ENCODE peak calls at places on chromosomes 3 and 15, in seven cellular contexts. One of them, this sample, is unnamed.

GRCh38 chr15:89799011-89799924 is 15.4 kb downstream of the ANPEP start:
- DNase-seq in psoas muscle: peak
- DNase-seq in GM23248: no peak
- DNase-seq in tibial nerve: no peak
- DNase-seq in A673: no peak
- DNase-seq in right lobe of liver: no peak
- DNase-seq in colonic mucosa: no peak
- DNase-seq in this sample: no peak

GRCh38 chr3:146072824-146073223 is 88.2 kb downstream of the PLOD2 start:
- DNase-seq in tibial nerve: no peak
- DNase-seq in GM23248: peak
- DNase-seq in colonic mucosa: no peak
- DNase-seq in right lobe of liver: no peak
- DNase-seq in psoas muscle: no peak
- DNase-seq in A673: no peak
- DNase-seq in this sample: no peak

GRCh38 chr15:31083394-31083790 is 18.1 kb downstream of the TRPM1 start:
- DNase-seq in A673: no peak
- DNase-seq in tibial nerve: no peak
- DNase-seq in psoas muscle: no peak
- DNase-seq in colonic mucosa: peak
- DNase-seq in right lobe of liver: no peak
- DNase-seq in GM23248: no peak
- DNase-seq in this sample: no peak

GRCh38 chr15:34820110-34820509 is 24.8 kb upstream of the ACTC1 start:
- DNase-seq in A673: no peak
- DNase-seq in right lobe of liver: no peak
- DNase-seq in GM23248: no peak
- DNase-seq in tibial nerve: no peak
- DNase-seq in colonic mucosa: no peak
- DNase-seq in psoas muscle: no peak
- DNase-seq in this sample: no peak

GRCh38 chr3:188077160-188077812 is 76.7 kb upstream of the LPP start:
- DNase-seq in right lobe of liver: no peak
- DNase-seq in tibial nerve: peak
- DNase-seq in psoas muscle: peak
- DNase-seq in A673: no peak
- DNase-seq in colonic mucosa: no peak
- DNase-seq in GM23248: no peak
- DNase-seq in this sample: no peak

GRCh38 chr3:86937306-86937791 is 53.6 kb downstream of the VGLL3 start:
- DNase-seq in A673: no peak
- DNase-seq in tibial nerve: no peak
- DNase-seq in colonic mucosa: no peak
- DNase-seq in psoas muscle: no peak
- DNase-seq in right lobe of liver: no peak
- DNase-seq in GM23248: peak
- DNase-seq in this sample: no peak

GRCh38 chr3:126076140-126076539 is 7.8 kb downstream of the SLC41A3 start:
- DNase-seq in psoas muscle: no peak
- DNase-seq in tibial nerve: no peak
- DNase-seq in GM23248: no peak
- DNase-seq in right lobe of liver: no peak
- DNase-seq in A673: no peak
- DNase-seq in colonic mucosa: no peak
- DNase-seq in this sample: no peak

GRCh38 chr3:64114651-64115050 is 91.4 kb upstream of the PSMD6 start:
- DNase-seq in GM23248: no peak
- DNase-seq in tibial nerve: no peak
- DNase-seq in colonic mucosa: no peak
- DNase-seq in right lobe of liver: no peak
- DNase-seq in psoas muscle: no peak
- DNase-seq in A673: no peak
- DNase-seq in this sample: no peak

DNA sequence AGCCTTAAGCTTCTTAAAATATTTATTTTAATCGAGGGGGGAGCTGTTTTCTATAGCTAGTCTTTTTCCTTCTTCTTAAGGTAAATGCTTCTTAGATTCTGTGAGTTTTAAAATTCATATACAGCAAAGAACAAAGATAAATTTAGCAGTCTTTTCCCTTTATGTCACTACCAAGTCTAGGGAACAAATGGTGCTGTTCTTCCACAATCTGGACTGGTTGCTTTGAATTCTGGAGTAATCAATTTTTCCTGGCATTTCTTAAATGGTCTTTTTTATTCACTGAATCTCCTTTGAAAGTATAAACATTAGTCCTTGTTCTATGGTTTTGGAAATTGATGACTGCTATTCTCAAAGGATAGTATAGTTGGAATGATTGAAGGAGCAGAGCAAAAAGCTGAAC is 82.8 kb downstream of the CHL1 start:
- DNase-seq in tibial nerve: no peak
- DNase-seq in psoas muscle: no peak
- DNase-seq in colonic mucosa: no peak
- DNase-seq in A673: no peak
- DNase-seq in right lobe of liver: no peak
- DNase-seq in GM23248: no peak
- DNase-seq in this sample: no peak
- H3K27ac ChIP-seq in tibial nerve: no peak
- H3K27ac ChIP-seq in psoas muscle: no peak
- H3K27ac ChIP-seq in colonic mucosa: no peak
- H3K27ac ChIP-seq in A673: no peak
- H3K27ac ChIP-seq in right lobe of liver: no peak
- H3K27ac ChIP-seq in GM23248: no peak
- H3K27ac ChIP-seq in this sample: no peak

DNA sequence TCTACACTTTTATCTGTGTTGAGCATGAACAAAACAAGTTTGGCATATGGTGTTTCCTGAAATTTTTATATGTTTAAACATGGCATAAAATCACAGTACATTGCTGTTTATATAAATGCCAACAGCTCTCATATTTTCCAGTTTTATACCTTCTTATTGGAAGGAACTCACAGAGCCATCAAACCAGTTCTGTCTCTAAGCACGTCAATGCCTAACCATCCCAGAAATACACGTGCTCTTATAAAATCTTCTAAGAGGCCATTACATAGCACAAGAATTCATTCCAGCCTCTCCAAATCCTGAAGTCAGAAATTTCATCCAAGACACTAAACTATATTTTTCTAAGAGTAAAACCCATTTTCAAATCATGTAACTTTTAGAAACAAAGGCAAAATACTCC is 20.8 kb downstream of the SLC9A9 start:
- DNase-seq in psoas muscle: no peak
- DNase-seq in GM23248: no peak
- DNase-seq in right lobe of liver: no peak
- DNase-seq in A673: no peak
- DNase-seq in colonic mucosa: no peak
- DNase-seq in tibial nerve: no peak
- DNase-seq in this sample: no peak
- H3K27ac ChIP-seq in psoas muscle: no peak
- H3K27ac ChIP-seq in GM23248: no peak
- H3K27ac ChIP-seq in right lobe of liver: no peak
- H3K27ac ChIP-seq in A673: no peak
- H3K27ac ChIP-seq in colonic mucosa: no peak
- H3K27ac ChIP-seq in tibial nerve: no peak
- H3K27ac ChIP-seq in this sample: no peak

GRCh38 chr15:72785452-72786243 is 2.1 kb upstream of the ADPGK start:
- DNase-seq in A673: no peak
- DNase-seq in right lobe of liver: no peak
- DNase-seq in GM23248: peak
- DNase-seq in tibial nerve: no peak
- DNase-seq in colonic mucosa: no peak
- DNase-seq in psoas muscle: peak
- DNase-seq in this sample: no peak
- H3K27ac ChIP-seq in A673: no peak
- H3K27ac ChIP-seq in right lobe of liver: no peak
- H3K27ac ChIP-seq in GM23248: peak
- H3K27ac ChIP-seq in tibial nerve: peak
- H3K27ac ChIP-seq in colonic mucosa: no peak
- H3K27ac ChIP-seq in psoas muscle: peak
- H3K27ac ChIP-seq in this sample: peak

GRCh38 chr3:99526927-99527326 is 111.5 kb upstream of the COL8A1 start:
- DNase-seq in psoas muscle: no peak
- DNase-seq in tibial nerve: no peak
- DNase-seq in colonic mucosa: no peak
- DNase-seq in GM23248: no peak
- DNase-seq in right lobe of liver: no peak
- DNase-seq in A673: no peak
- DNase-seq in this sample: no peak
- H3K27ac ChIP-seq in psoas muscle: no peak
- H3K27ac ChIP-seq in tibial nerve: no peak
- H3K27ac ChIP-seq in colonic mucosa: no peak
- H3K27ac ChIP-seq in GM23248: no peak
- H3K27ac ChIP-seq in right lobe of liver: no peak
- H3K27ac ChIP-seq in A673: no peak
- H3K27ac ChIP-seq in this sample: no peak

DNA sequence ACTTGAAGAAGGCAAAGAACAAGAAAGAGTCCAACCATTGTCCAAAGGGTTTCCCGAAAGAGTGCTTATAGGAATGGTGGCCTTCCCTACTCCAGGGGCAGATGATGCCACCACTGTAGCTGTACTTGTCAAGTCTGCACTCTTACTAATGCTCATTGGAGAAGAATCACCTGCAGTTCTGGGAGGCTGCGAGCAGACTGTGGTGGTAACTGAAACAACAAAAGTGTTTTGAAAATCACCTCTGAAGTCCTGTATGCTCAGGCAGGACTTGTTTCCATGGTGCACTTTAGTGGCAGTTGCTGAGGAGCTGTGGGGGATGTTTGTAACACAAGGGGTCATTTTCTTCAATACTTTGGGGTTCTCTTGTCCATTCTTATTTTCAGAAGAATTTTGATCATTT is 36.0 kb downstream of the USF3 start:
- DNase-seq in colonic mucosa: no peak
- DNase-seq in GM23248: no peak
- DNase-seq in tibial nerve: no peak
- DNase-seq in psoas muscle: no peak
- DNase-seq in right lobe of liver: no peak
- DNase-seq in A673: no peak
- DNase-seq in this sample: no peak
- H3K27ac ChIP-seq in colonic mucosa: no peak
- H3K27ac ChIP-seq in GM23248: no peak
- H3K27ac ChIP-seq in tibial nerve: no peak
- H3K27ac ChIP-seq in psoas muscle: peak
- H3K27ac ChIP-seq in right lobe of liver: peak
- H3K27ac ChIP-seq in A673: no peak
- H3K27ac ChIP-seq in this sample: no peak

GRCh38 chr15:63495343-63495742 is 9.1 kb upstream of the USP3 start:
- DNase-seq in A673: no peak
- DNase-seq in colonic mucosa: no peak
- DNase-seq in tibial nerve: no peak
- DNase-seq in GM23248: no peak
- DNase-seq in right lobe of liver: no peak
- DNase-seq in psoas muscle: no peak
- DNase-seq in this sample: no peak
- H3K27ac ChIP-seq in A673: no peak
- H3K27ac ChIP-seq in colonic mucosa: no peak
- H3K27ac ChIP-seq in tibial nerve: no peak
- H3K27ac ChIP-seq in GM23248: no peak
- H3K27ac ChIP-seq in right lobe of liver: no peak
- H3K27ac ChIP-seq in psoas muscle: no peak
- H3K27ac ChIP-seq in this sample: no peak

DNA sequence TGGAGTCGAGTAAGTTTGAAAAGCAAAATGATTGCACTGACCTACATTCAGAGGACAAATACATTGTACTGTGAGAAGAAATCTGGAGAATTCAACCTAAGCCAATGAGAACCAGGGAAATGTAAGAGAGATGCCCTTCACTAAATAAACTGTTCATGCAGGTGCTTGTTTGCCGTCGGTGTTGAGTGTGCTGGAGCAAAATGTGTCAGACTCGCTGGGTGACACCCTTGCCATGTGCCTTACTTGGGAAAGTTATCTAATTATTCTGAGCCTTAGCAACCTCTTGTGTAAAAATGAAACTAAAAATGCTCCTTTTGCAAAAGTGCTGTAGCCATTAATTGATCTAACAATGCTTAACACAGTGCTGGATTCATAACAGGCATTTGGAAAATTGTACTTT is 140.4 kb downstream of the GABRB3 start:
- DNase-seq in GM23248: no peak
- DNase-seq in tibial nerve: no peak
- DNase-seq in colonic mucosa: no peak
- DNase-seq in psoas muscle: no peak
- DNase-seq in right lobe of liver: no peak
- DNase-seq in A673: no peak
- DNase-seq in this sample: no peak
- H3K27ac ChIP-seq in GM23248: no peak
- H3K27ac ChIP-seq in tibial nerve: no peak
- H3K27ac ChIP-seq in colonic mucosa: no peak
- H3K27ac ChIP-seq in psoas muscle: no peak
- H3K27ac ChIP-seq in right lobe of liver: no peak
- H3K27ac ChIP-seq in A673: no peak
- H3K27ac ChIP-seq in this sample: no peak